ENCODE peak calls at places on chromosomes 3 and 15, in five cellular contexts. T is sigmoid colon, V is occipital lobe, U is substantia nigra, C is fibroblast of gingiva. M is an unnamed sample.

GRCh38 chr3:197454014-197454413 is 101.8 kb downstream of the BDH1 start:
- DNase-seq in T (no peak), V (no peak), U (no peak), C (no peak), M (peak; percentile 50)

GRCh38 chr3:122245513-122246174 is 62.2 kb downstream of the CASR start:
- DNase-seq in T (no peak), V (no peak), U (no peak), C (no peak), M (no peak)

GRCh38 chr3:134205426-134205825 is 45.2 kb downstream of the RYK start:
- DNase-seq in T (no peak), V (no peak), U (no peak), C (no peak), M (no peak)

GRCh38 chr15:66369773-66370651 is 13.5 kb upstream of the TIPIN start:
- DNase-seq in T (no peak), V (no peak), U (no peak), C (no peak), M (no peak)

GRCh38 chr3:73365756-73366397 is 258.9 kb downstream of the PDZRN3 start:
- DNase-seq in T (peak; percentile 94), V (peak; percentile 51), U (peak; percentile 14), C (peak; percentile 30), M (peak; percentile 72)

GRCh38 chr3:5197470-5198312 is 10.2 kb downstream of the EDEM1 start:
- DNase-seq in T (no peak), V (no peak), U (no peak), C (peak; percentile 49), M (no peak)

GRCh38 chr3:15438988-15439387 is 11.6 kb downstream of the EAF1 start:
- DNase-seq in T (no peak), V (no peak), U (no peak), C (peak; percentile 88), M (no peak)

GRCh38 chr3:139718415-139718814 is 40.6 kb upstream of the NMNAT3 start:
- DNase-seq in T (no peak), V (peak; percentile 1), U (no peak), C (peak; percentile 50), M (peak; percentile 29)

GRCh38 chr15:99155961-99156443 is 51.1 kb downstream of the SYNM start:
- DNase-seq in T (no peak), V (no peak), U (no peak), C (no peak), M (no peak)

GRCh38 chr3:24504765-24505164 is 10.1 kb upstream of the THRB start:
- DNase-seq in T (no peak), V (no peak), U (no peak), C (no peak), M (no peak)

GRCh38 chr3:150146891-150147761 is 176.4 kb upstream of the PFN2 start:
- DNase-seq in T (peak; percentile 92), V (no peak), U (no peak), C (peak; percentile 78), M (no peak)

GRCh38 chr3:140844072-140844471 is 97.6 kb upstream of the SLC25A36 start:
- DNase-seq in T (no peak), V (no peak), U (no peak), C (no peak), M (no peak)

GRCh38 chr15:63715818-63716217 is 117.9 kb downstream of the HERC1 start:
- DNase-seq in T (no peak), V (no peak), U (no peak), C (no peak), M (no peak)

GRCh38 chr3:102181202-102181920 is 253.5 kb upstream of the ZPLD1 start:
- DNase-seq in T (no peak), V (no peak), U (no peak), C (peak; percentile 85), M (no peak)

GRCh38 chr3:195030791-195031321 is 240.1 kb downstream of the XXYLT1 start:
- DNase-seq in T (no peak), V (no peak), U (no peak), C (no peak), M (no peak)

GRCh38 chr3:57555316-57555715 is 758 bp upstream of the PDE12 start:
- DNase-seq in T (no peak), V (no peak), U (no peak), C (no peak), M (no peak)

GRCh38 chr3:41522620-41523019 is 323.3 kb downstream of the CTNNB1 start:
- DNase-seq in T (no peak), V (no peak), U (no peak), C (no peak), M (no peak)

GRCh38 chr3:25785826-25786225 is 2.6 kb upstream of the NGLY1 start:
- DNase-seq in T (no peak), V (no peak), U (no peak), C (no peak), M (no peak)

GRCh38 chr3:13650210-13651056 is 101.5 kb downstream of the FBLN2 start:
- DNase-seq in T (peak; percentile 76), V (peak; percentile 70), U (peak; percentile 64), C (peak; percentile 57), M (peak; percentile 87)